ENCODE peak calls at places on chromosomes 11 and 22, in ten cellular contexts. Y is GM20000, G is lower leg skin, A is A549, F is keratinocyte, X is HFFc6, P is HFF-Myc, W is WTC11, Z is right lobe of liver, U is pancreas. T is an unnamed sample.

GRCh38 chr11:61332266-61332822 is 561 bp downstream of the DDB1 start:
- DNase-seq in Y (no peak), G (no peak), A (no peak), F (no peak), X (peak), P (no peak), W (no peak), Z (no peak), U (no peak), T (no peak)

GRCh38 chr11:30346068-30346688 is 23.3 kb downstream of the ARL14EP start:
- DNase-seq in Y (peak), G (no peak), A (peak), F (no peak), X (peak), P (peak), W (no peak), Z (no peak), U (no peak), T (peak)

GRCh38 chr22:31136711-31137110 is 3.6 kb downstream of the PLA2G3 start:
- DNase-seq in Y (no peak), G (no peak), A (no peak), F (no peak), X (no peak), P (no peak), W (no peak), Z (no peak), U (no peak), T (no peak)

GRCh38 chr11:115550291-115551059 is 46.3 kb upstream of the CADM1 start:
- DNase-seq in Y (no peak), G (no peak), A (no peak), F (no peak), X (no peak), P (no peak), W (no peak), Z (no peak), U (no peak), T (no peak)

GRCh38 chr22:21020802-21021429 is 6.0 kb downstream of the P2RX6 start:
- DNase-seq in Y (peak), G (no peak), A (no peak), F (no peak), X (no peak), P (no peak), W (peak), Z (no peak), U (no peak), T (peak)

GRCh38 chr11:27471588-27472397 is 797 bp downstream of the LGR4 start:
- DNase-seq in Y (peak), G (peak), A (peak), F (no peak), X (no peak), P (no peak), W (peak), Z (peak), U (peak), T (peak)

GRCh38 chr11:35781342-35782171 is 119.0 kb downstream of the TRIM44 start:
- DNase-seq in Y (no peak), G (no peak), A (peak), F (no peak), X (peak), P (no peak), W (no peak), Z (no peak), U (no peak), T (no peak)

GRCh38 chr11:5620606-5621521 is 3.9 kb upstream of the TRIM34 start:
- DNase-seq in Y (no peak), G (no peak), A (peak), F (no peak), X (peak), P (no peak), W (no peak), Z (no peak), U (no peak), T (no peak)

GRCh38 chr11:3982431-3982830 is 112.2 kb upstream of the RRM1 start:
- DNase-seq in Y (no peak), G (no peak), A (no peak), F (no peak), X (peak), P (no peak), W (no peak), Z (no peak), U (no peak), T (no peak)

GRCh38 chr11:64560139-64560771 is 30.8 kb upstream of the SLC22A12 start:
- DNase-seq in Y (no peak), G (no peak), A (no peak), F (no peak), X (no peak), P (no peak), W (no peak), Z (peak), U (no peak), T (no peak)

GRCh38 chr11:127117231-127117671 is 116.7 kb upstream of the KIRREL3 start:
- DNase-seq in Y (no peak), G (no peak), A (no peak), F (no peak), X (no peak), P (no peak), W (no peak), Z (no peak), U (no peak), T (no peak)

GRCh38 chr22:17095538-17095937 is 10.7 kb downstream of the IL17RA start:
- DNase-seq in Y (no peak), G (no peak), A (no peak), F (no peak), X (no peak), P (no peak), W (peak), Z (no peak), U (no peak), T (no peak)

GRCh38 chr11:8086571-8086970 is 5.6 kb downstream of the TUB start:
- DNase-seq in Y (no peak), G (no peak), A (no peak), F (no peak), X (no peak), P (no peak), W (no peak), Z (no peak), U (no peak), T (no peak)

GRCh38 chr22:49812838-49813237 is 14.8 kb downstream of the BRD1 start:
- DNase-seq in Y (no peak), G (no peak), A (no peak), F (no peak), X (no peak), P (no peak), W (no peak), Z (no peak), U (no peak), T (no peak)

GRCh38 chr22:38982008-38982927 is at the start of gene APOBEC3B:
- DNase-seq in Y (peak), G (peak), A (peak), F (peak), X (peak), P (peak), W (no peak), Z (peak), U (peak), T (peak)

GRCh38 chr22:39592104-39593060 is 21.8 kb downstream of the CACNA1I start:
- DNase-seq in Y (no peak), G (no peak), A (peak), F (no peak), X (peak), P (peak), W (no peak), Z (no peak), U (peak), T (no peak)

GRCh38 chr11:126547161-126547560 is 191.7 kb downstream of the ST3GAL4 start:
- DNase-seq in Y (no peak), G (no peak), A (no peak), F (no peak), X (peak), P (peak), W (no peak), Z (no peak), U (no peak), T (no peak)

GRCh38 chr11:17683378-17684161 is 35.8 kb upstream of the MYOD1 start:
- DNase-seq in Y (no peak), G (no peak), A (peak), F (no peak), X (peak), P (peak), W (no peak), Z (peak), U (no peak), T (no peak)

GRCh38 chr11:115162919-115163318 is 341.3 kb downstream of the CADM1 start:
- DNase-seq in Y (no peak), G (no peak), A (no peak), F (no peak), X (no peak), P (no peak), W (no peak), Z (no peak), U (no peak), T (no peak)

GRCh38 chr11:66869471-66869870 is 12.6 kb downstream of the LRFN4 start:
- DNase-seq in Y (no peak), G (no peak), A (no peak), F (no peak), X (no peak), P (no peak), W (no peak), Z (no peak), U (no peak), T (no peak)

GRCh38 chr11:66868082-66868725 is 11.3 kb downstream of the LRFN4 start:
- DNase-seq in Y (no peak), G (no peak), A (no peak), F (no peak), X (no peak), P (no peak), W (no peak), Z (no peak), U (no peak), T (no peak)

GRCh38 chr11:66870131-66870530 is 13.3 kb downstream of the LRFN4 start:
- DNase-seq in Y (no peak), G (no peak), A (no peak), F (no peak), X (no peak), P (no peak), W (no peak), Z (no peak), U (no peak), T (no peak)

GRCh38 chr11:66867425-66868040 is 10.7 kb downstream of the LRFN4 start:
- DNase-seq in Y (peak), G (no peak), A (no peak), F (no peak), X (no peak), P (no peak), W (no peak), Z (no peak), U (no peak), T (no peak)

GRCh38 chr11:66868726-66869291 is 11.9 kb downstream of the LRFN4 start:
- DNase-seq in Y (peak), G (no peak), A (peak), F (no peak), X (no peak), P (no peak), W (peak), Z (peak), U (peak), T (peak)
- TF ChIP-seq CTCF in Y (peak), G (no peak), A (peak), F (peak), X (peak), P (peak), W (peak), Z (peak), U (peak), T (peak)

DNA sequence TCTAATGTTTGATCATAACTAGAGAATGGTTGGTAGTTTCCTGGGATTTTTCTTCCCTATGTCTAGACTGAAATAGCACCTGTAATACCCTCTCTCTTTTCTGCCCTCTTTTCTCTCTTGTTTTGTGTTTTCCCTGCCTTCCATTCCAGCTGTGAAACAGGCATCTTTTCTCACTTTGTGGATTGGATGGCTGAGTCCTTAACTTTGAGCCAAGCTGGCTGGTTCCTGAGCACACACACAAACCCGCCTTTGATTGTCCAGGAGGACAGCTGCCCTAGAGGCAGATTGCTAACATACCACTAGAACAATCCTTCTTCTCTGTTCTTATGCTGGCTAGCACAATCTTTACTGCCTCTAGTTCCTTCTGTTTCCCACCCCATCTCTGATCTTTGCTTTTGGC is 17.7 kb downstream of the CTNND1 start:
- DNase-seq in Y (no peak), G (no peak), A (peak), F (no peak), X (peak), P (no peak), W (peak), Z (no peak), U (peak), T (no peak)
- TF ChIP-seq CTCF in Y (no peak), G (no peak), A (no peak), F (no peak), X (peak), P (no peak), W (no peak), Z (no peak), U (no peak), T (no peak)

GRCh38 chr11:65571940-65572339 is 398 bp upstream of the FAM89B start:
- DNase-seq in Y (no peak), G (no peak), A (peak), F (no peak), X (peak), P (no peak), W (peak), Z (no peak), U (no peak), T (no peak)
- TF ChIP-seq CTCF in Y (no peak), G (no peak), A (peak), F (no peak), X (peak), P (peak), W (peak), Z (peak), U (no peak), T (peak)

GRCh38 chr22:23387827-23388491 is 192.1 kb downstream of the IGLL1 start:
- DNase-seq in Y (no peak), G (no peak), A (no peak), F (no peak), X (no peak), P (no peak), W (peak), Z (no peak), U (no peak), T (no peak)

GRCh38 chr22:23384899-23385298 is 195.2 kb downstream of the IGLL1 start:
- DNase-seq in Y (no peak), G (no peak), A (no peak), F (no peak), X (no peak), P (no peak), W (peak), Z (no peak), U (no peak), T (peak)

GRCh38 chr22:23386822-23387580 is 193.1 kb downstream of the IGLL1 start:
- DNase-seq in Y (no peak), G (no peak), A (no peak), F (no peak), X (no peak), P (no peak), W (peak), Z (no peak), U (no peak), T (no peak)

GRCh38 chr22:23385301-23386244 is 194.5 kb downstream of the IGLL1 start:
- DNase-seq in Y (peak), G (peak), A (peak), F (peak), X (peak), P (peak), W (peak), Z (peak), U (peak), T (peak)

DNA sequence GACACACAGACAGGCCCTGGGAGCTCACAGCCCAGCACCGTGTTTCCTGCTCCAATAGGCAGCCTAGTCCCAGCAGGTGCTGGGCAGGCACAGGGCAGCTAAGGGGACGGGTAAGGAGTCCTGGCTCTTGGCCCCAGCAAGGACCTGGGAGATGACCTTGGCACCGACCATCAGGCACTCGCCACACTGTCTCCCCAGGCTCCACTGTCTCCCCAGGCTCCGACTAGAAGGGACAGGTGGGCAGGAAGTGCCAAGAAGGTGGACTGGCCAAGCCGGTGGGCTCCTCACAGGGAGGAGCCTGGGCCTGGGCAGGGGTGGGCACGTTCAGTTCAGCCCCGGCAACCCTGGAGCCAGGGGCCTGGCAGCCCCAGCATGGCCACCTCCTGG is 193.9 kb downstream of the IGLL1 start:
- DNase-seq in Y (no peak), G (no peak), A (no peak), F (no peak), X (no peak), P (no peak), W (no peak), Z (no peak), U (no peak), T (no peak)
- TF ChIP-seq CTCF in Y (no peak), G (no peak), A (peak), F (no peak), X (peak), P (no peak), W (no peak), Z (no peak), U (no peak), T (no peak)

DNA sequence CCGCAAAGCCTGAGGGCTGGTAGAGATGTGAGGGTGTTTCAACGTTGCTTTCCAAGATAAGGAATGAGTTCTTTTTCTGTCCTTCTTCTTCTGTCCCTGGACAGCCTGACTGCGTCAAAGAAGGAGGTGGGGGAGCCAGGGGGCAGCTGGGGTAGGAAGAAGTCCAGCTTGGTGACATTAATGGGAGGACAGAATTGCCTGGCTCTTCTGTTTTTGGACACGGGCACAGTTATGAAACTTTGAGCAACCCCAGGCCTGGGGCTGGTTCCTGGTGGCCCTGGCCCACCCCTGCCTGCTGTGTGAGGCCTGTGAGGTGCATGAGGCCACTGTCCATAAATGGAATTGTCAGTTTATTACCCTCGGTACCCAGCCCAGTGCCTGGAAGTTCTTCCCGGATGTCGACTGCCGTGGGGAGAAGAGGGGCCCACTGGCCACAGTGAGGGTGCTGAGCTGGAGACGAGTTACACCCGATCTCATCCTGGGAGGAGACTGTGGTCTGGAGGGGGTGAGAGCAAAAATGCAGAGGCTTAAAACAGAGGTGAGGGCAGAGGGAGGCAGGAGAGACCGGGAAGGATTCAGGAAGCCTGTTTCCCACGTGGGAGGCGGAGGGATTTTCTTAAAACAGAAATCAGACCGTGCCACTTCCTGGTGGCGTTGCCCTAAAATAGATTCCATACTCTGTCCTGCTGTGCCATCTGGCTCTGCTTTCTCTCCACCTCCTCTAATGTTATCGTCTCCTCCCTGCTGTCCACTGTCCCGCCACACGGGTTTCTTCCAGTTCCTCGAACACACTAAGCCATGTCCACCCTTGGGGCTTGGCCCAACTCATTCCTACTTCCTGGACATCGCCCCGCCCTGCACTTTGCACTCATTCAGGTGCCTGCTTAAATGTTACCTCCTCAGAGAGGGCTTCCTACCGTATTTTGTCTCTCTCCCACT is 59.7 kb upstream of the RASD2 start:
- DNase-seq in Y (no peak), G (no peak), A (peak), F (no peak), X (no peak), P (no peak), W (no peak), Z (no peak), U (no peak), T (no peak)
- TF ChIP-seq CTCF in Y (no peak), G (no peak), A (no peak), F (no peak), X (no peak), P (no peak), W (no peak), Z (no peak), U (no peak), T (no peak)

GRCh38 chr11:12577746-12578644 is 96.2 kb upstream of the TEAD1 start:
- DNase-seq in Y (no peak), G (no peak), A (peak), F (no peak), X (no peak), P (no peak), W (no peak), Z (no peak), U (no peak), T (no peak)

GRCh38 chr11:12569499-12570040 is 104.7 kb upstream of the TEAD1 start:
- DNase-seq in Y (no peak), G (no peak), A (peak), F (no peak), X (no peak), P (no peak), W (no peak), Z (no peak), U (no peak), T (no peak)

GRCh38 chr11:12573707-12574106 is 100.5 kb upstream of the TEAD1 start:
- DNase-seq in Y (no peak), G (no peak), A (no peak), F (no peak), X (no peak), P (no peak), W (no peak), Z (no peak), U (no peak), T (no peak)
- TF ChIP-seq CTCF in Y (no peak), G (no peak), A (no peak), F (no peak), X (no peak), P (no peak), W (no peak), Z (no peak), U (no peak), T (no peak)

GRCh38 chr11:66418168-66418985 is 2.5 kb upstream of the NPAS4 start:
- DNase-seq in Y (peak), G (peak), A (peak), F (no peak), X (peak), P (peak), W (peak), Z (no peak), U (peak), T (peak)
- TF ChIP-seq CTCF in Y (peak), G (no peak), A (peak), F (peak), X (peak), P (peak), W (no peak), Z (no peak), U (no peak), T (peak)

DNA sequence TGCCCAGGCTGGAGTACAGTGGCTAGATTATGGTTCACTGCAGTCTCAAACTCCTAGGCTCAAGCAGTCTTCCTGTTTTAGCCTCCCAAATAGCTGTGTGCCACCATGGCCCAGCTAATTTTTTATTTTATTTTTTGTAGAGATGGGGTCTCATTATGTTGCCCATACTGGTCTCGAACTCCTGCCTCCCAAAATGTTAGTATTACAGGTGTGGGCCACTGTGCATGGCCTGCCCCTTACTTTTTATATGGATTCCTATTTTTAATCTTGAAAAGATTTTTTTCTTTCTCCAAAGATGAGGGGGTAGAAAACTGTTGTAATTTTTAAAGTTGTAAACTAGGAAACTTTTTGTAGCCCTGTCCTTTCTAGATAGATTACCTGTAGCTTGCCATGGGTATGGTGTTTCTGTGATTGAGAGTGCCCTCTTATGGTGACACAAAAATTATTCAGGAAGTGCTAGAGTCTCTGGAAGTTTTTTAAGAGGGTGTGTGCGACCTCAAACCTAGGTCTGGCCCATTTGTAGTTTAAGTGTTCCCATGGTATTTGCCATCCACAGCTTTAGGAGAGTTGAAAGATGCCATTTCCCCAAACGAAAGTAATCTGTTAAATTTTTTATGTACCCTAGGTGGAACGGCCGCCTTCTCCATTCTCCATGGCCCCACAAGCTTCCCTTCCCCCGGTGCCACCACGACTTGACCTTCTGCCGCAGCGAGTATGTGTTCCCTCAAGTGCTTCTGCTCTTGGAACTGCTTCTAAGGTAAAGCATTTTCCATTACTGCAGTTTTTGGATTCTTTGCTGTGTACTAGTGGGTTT is 32.4 kb downstream of the MCAM start:
- DNase-seq in Y (peak), G (no peak), A (peak), F (no peak), X (peak), P (no peak), W (no peak), Z (no peak), U (no peak), T (peak)
- TF ChIP-seq CTCF in Y (peak), G (no peak), A (peak), F (peak), X (peak), P (peak), W (peak), Z (peak), U (peak), T (peak)